ENCODE peak calls at places on chromosome 18, in five cellular contexts. M, T, V, J and Q are unnamed samples. For H3K9me3, the result is how much of the 10 kb centered on the place peaks cover.

GRCh38 chr18:7629416-7629815 is 62.3 kb downstream of the PTPRM start:
- DNase-seq in J (no peak), M (no peak), V (no peak), T (no peak), Q (no peak)

GRCh38 chr18:2002178-2002577 is 569.1 kb downstream of the METTL4 start:
- DNase-seq in M (no peak), T (no peak), V (no peak), J (no peak), Q (no peak)

GRCh38 chr18:13811993-13812392 is 12.0 kb upstream of the MC5R start:
- DNase-seq in J (peak), M (no peak), V (no peak), T (no peak), Q (no peak)

GRCh38 chr18:78100189-78100588 is 850.5 kb downstream of the GALR1 start:
- DNase-seq in J (no peak), M (no peak), T (no peak), V (no peak), Q (no peak)

GRCh38 chr18:36762074-36762473 is 66.7 kb downstream of the TPGS2 start:
- DNase-seq in J (no peak), M (no peak), T (no peak), V (no peak), Q (no peak)

GRCh38 chr18:22238681-22239080 is 69.3 kb downstream of the GATA6 start:
- DNase-seq in M (no peak), J (no peak), V (no peak), T (no peak), Q (no peak)

GRCh38 chr18:77101410-77102245 is 31.0 kb downstream of the MBP start:
- DNase-seq in J (no peak), V (peak), T (peak), M (peak), Q (peak)

GRCh38 chr18:46411862-46412690 is 244.9 kb downstream of the LOXHD1 start:
- DNase-seq in M (peak), V (peak), J (no peak), T (no peak), Q (no peak)

GRCh38 chr18:54958711-54959625 is at the start of gene CCDC68:
- DNase-seq in V (peak), M (no peak), T (no peak), J (peak), Q (peak)

GRCh38 chr18:78975699-78976098 is 3.9 kb upstream of the SALL3 start:
- DNase-seq in J (no peak), V (no peak), M (no peak), T (no peak), Q (no peak)

GRCh38 chr18:76564117-76564516 is 69.1 kb upstream of the ZNF516 start:
- DNase-seq in V (no peak), J (no peak), T (no peak), M (no peak), Q (no peak)

GRCh38 chr18:70377857-70378701 is 89.2 kb downstream of the SOCS6 start:
- DNase-seq in M (no peak), V (no peak), T (no peak), J (peak), Q (no peak)

GRCh38 chr18:23134780-23135678 is at the start of gene CABLES1:
- DNase-seq in V (peak), J (peak), M (peak), T (peak), Q (peak)

GRCh38 chr18:21490745-21491144 is 109.8 kb downstream of the ESCO1 start:
- DNase-seq in M (no peak), T (no peak), V (peak), J (no peak), Q (no peak)

GRCh38 chr18:33755918-33756590 is 178.0 kb downstream of the ASXL3 start:
- DNase-seq in M (peak), J (no peak), V (no peak), T (no peak), Q (peak)

GRCh38 chr18:42187611-42188378 is 232.8 kb downstream of the PIK3C3 start:
- DNase-seq in J (no peak), V (no peak), T (no peak), M (no peak), Q (no peak)

GRCh38 chr18:12744103-12744502 is 41.3 kb downstream of the PSMG2 start:
- DNase-seq in M (no peak), V (no peak), T (no peak), J (peak), Q (no peak)
- TF ChIP-seq CTCF in M (peak), V (peak), T (no peak), J (peak), Q (peak)

GRCh38 chr18:59358611-59359575 is at the start of gene LMAN1:
- DNase-seq in J (peak), M (peak), V (peak), T (peak), Q (peak)
- TF ChIP-seq POLR2A in J (peak), M (no peak), V (peak), T (no peak), Q (no peak)

GRCh38 chr18:66124394-66124793 is 373.6 kb downstream of the CDH7 start:
- DNase-seq in M (no peak), J (peak), V (no peak), T (no peak), Q (no peak)
- H3K9me3 ChIP-seq in M (under half), J (under half), V (under half), T (under half), Q (under half)

GRCh38 chr18:75060185-75060584 is 148.8 kb downstream of the PTGR3 start:
- DNase-seq in J (no peak), T (no peak), V (no peak), M (no peak), Q (no peak)

GRCh38 chr18:75063196-75063595 is 145.7 kb downstream of the PTGR3 start:
- DNase-seq in T (no peak), J (no peak), M (no peak), V (no peak), Q (no peak)

GRCh38 chr18:75063615-75064512 is 145.1 kb downstream of the PTGR3 start:
- DNase-seq in J (no peak), V (no peak), T (no peak), M (no peak), Q (no peak)

GRCh38 chr18:75064513-75064905 is 144.4 kb downstream of the PTGR3 start:
- DNase-seq in T (no peak), V (peak), J (no peak), M (no peak), Q (no peak)

DNA sequence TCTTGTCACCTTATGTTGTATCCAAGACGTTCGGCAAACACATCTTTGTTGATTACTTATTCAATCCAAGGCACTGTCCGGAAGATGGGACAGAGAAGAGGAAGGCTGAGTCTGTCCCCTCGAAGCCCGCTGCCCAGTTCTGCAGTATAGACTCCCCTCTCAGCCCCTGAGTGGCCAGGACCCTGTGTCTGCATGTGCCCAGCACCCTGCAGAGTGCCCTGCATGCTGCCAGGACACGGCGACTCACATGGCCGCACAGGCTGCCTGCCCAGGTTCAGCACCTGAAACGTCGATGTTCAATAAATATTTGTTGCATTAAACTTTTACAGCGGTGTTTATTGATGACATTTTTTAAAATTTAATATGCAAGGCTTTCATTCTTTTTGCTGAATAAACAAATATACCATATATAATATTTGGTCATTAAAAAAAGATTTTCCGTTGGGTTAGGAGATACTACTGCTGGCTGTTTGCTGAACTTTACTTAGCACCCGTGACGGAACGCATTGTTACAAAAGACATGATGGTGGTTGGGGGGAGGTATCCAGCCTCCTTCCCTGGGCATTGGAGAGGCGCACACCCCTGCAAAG is 146.5 kb downstream of the PTGR3 start:
- DNase-seq in M (no peak), T (no peak), J (no peak), V (no peak), Q (no peak)
- TF ChIP-seq CTCF in M (no peak), T (no peak), J (no peak), V (no peak), Q (no peak)

GRCh38 chr18:9094307-9095226 is 7.9 kb upstream of the NDUFV2 start:
- DNase-seq in T (no peak), J (peak), M (no peak), V (no peak), Q (no peak)

GRCh38 chr18:9090578-9090977 is 11.9 kb upstream of the NDUFV2 start:
- DNase-seq in J (no peak), M (no peak), V (no peak), T (no peak), Q (no peak)

GRCh38 chr18:9091066-9091476 is 11.4 kb upstream of the NDUFV2 start:
- DNase-seq in J (no peak), V (no peak), M (no peak), T (no peak), Q (no peak)

GRCh38 chr18:9095297-9096012 is 7.0 kb upstream of the NDUFV2 start:
- DNase-seq in J (peak), M (peak), V (no peak), T (no peak), Q (no peak)

GRCh38 chr18:9092665-9093064 is 9.8 kb upstream of the NDUFV2 start:
- DNase-seq in T (no peak), V (no peak), J (peak), M (no peak), Q (no peak)
- TF ChIP-seq POLR2A in T (no peak), V (no peak), J (no peak), M (no peak), Q (no peak)

GRCh38 chr18:75350440-75350839 is 77.1 kb downstream of the SMIM21 start:
- DNase-seq in V (no peak), J (no peak), M (no peak), T (no peak), Q (no peak)

GRCh38 chr18:75350857-75351256 is 76.6 kb downstream of the SMIM21 start:
- DNase-seq in M (no peak), T (no peak), V (no peak), J (no peak), Q (no peak)

GRCh38 chr18:75346671-75347070 is 80.8 kb downstream of the SMIM21 start:
- DNase-seq in T (no peak), M (no peak), J (no peak), V (no peak), Q (no peak)

GRCh38 chr18:75353357-75353756 is 74.1 kb downstream of the SMIM21 start:
- DNase-seq in J (no peak), V (no peak), T (no peak), M (no peak), Q (no peak)

GRCh38 chr18:75351409-75351808 is 76.1 kb downstream of the SMIM21 start:
- DNase-seq in T (no peak), M (no peak), J (no peak), V (no peak), Q (no peak)
- H3K9me3 ChIP-seq in T (under half), M (under half), J (under half), V (under half), Q (under half)

GRCh38 chr18:31269508-31270074 is 48.4 kb upstream of the DSG1 start:
- DNase-seq in M (no peak), J (no peak), V (no peak), T (no peak), Q (no peak)

GRCh38 chr18:31274915-31275314 is 43.0 kb upstream of the DSG1 start:
- DNase-seq in M (no peak), V (peak), T (no peak), J (peak), Q (peak)

GRCh38 chr18:31275722-31276463 is 42.1 kb upstream of the DSG1 start:
- DNase-seq in J (no peak), T (no peak), V (no peak), M (no peak), Q (no peak)

GRCh38 chr18:31270578-31270977 is 47.4 kb upstream of the DSG1 start:
- DNase-seq in J (no peak), V (no peak), T (no peak), M (no peak), Q (no peak)

DNA sequence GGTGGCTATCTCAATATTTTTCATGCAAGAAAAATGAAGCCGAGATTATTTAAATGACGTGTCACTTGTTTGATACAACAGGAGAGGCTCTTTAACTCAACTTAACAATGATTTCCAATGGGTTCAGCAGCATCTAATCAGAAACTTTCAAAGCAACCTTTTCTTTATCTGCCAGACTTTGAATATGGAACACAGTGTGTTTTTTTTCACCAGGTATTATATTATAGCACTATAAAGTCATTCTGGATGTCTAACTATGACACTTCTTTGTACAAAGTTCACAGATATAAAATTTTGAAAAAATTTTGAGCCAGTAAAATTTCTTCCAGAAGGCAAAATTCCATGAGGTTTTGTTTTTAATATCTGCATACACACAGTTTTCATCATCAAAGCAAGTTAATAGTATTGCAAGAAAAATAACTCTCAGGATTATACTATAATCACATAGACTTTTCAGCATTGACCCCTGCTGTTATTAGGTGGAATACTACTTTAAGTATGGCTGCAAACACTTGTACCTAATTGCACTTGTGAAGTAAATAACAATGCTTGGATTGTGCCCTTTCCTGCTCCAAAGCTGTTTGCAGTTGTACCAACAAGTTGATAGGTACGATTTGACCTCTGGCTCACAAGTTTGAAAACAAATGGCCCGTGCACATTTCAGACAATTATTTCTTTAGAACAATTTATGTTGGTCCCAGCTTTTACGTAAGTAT is 44.0 kb upstream of the DSG1 start:
- DNase-seq in J (peak), M (no peak), V (no peak), T (no peak), Q (no peak)
- TF ChIP-seq CTCF in J (no peak), M (no peak), V (no peak), T (no peak), Q (no peak)

GRCh38 chr18:24271381-24272331 is 126.0 kb downstream of the OSBPL1A start:
- DNase-seq in J (peak), V (peak), M (peak), T (peak), Q (peak)
- TF ChIP-seq POLR2A in J (no peak), V (peak), M (no peak), T (no peak), Q (no peak)

GRCh38 chr18:58045265-58046086 is 1.4 kb downstream of the NEDD4L start:
- DNase-seq in T (peak), V (peak), M (no peak), J (peak), Q (peak)

GRCh38 chr18:58041633-58042032 is 2.4 kb upstream of the NEDD4L start:
- DNase-seq in T (no peak), M (no peak), J (peak), V (no peak), Q (no peak)

GRCh38 chr18:58044370-58045264 is 591 bp downstream of the NEDD4L start:
- DNase-seq in V (peak), J (no peak), M (peak), T (peak), Q (peak)

GRCh38 chr18:58043452-58044369 is at the start of gene NEDD4L:
- DNase-seq in J (peak), V (peak), T (peak), M (peak), Q (peak)

DNA sequence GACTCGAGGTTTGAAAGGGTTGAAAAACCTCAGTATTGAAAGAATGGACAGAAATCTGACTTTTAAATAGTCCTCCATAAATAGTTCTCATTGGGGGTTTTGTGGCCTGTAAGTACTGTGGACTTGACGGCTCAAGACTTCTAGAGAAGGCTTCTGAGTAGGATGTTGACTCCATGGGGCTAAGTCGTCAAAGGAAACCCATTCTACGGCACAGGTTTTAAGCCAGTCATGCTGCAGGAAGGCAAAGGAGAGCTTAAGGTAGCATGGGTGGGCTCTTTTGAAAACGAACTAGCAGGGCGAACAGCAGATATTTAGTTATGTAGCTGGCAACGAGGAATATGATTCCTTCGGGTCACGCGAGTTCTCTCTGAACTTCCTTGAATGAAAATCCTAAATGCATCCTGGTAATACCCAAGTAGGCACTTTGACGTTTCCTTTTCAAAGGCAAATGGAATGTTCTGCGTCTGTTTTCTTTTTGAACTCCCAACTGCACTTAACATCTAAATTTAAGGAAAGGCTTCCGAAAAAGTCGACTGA is 1.1 kb upstream of the NEDD4L start:
- DNase-seq in T (no peak), M (no peak), J (no peak), V (no peak), Q (no peak)
- H3K9me3 ChIP-seq in T (under half), M (under half), J (under half), V (under half), Q (under half)

DNA sequence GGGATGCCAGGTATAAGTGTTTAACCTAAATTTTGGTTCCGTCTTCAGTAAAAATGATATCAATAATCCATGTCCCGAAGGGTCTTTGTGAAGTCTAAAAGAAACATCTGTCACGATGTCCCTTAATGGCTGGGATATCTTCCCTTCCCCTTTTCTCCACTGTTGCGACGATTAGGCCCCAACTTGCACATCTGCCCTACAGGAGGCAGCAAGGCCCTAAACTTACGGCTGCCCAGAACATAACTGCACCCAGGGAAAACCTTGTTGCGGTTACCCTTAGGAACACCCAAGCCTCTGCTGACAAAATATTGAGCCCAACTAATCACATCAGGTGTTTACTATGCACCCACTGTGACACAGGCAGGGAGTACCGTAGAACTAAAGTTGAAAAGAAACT is 1.2 kb upstream of the SMAD2 start:
- DNase-seq in T (no peak), V (no peak), M (no peak), J (no peak), Q (peak)
- TF ChIP-seq CTCF in T (no peak), V (no peak), M (no peak), J (peak), Q (no peak)